ENCODE peak calls at places on chromosomes 1 and 21, in ten cellular contexts. J, U, T, G, W, Y, K, X, H and C are unnamed samples.

GRCh38 chr1:207361910-207362309 is 40.4 kb downstream of the CD55 start:
- DNase-seq in J (no peak), U (no peak), T (no peak), G (no peak), W (no peak), Y (no peak), K (no peak), X (no peak), H (no peak), C (no peak)

GRCh38 chr1:27382950-27383627 is at the start of gene CD164L2:
- DNase-seq in J (no peak), U (peak), T (peak), G (no peak), W (no peak), Y (no peak), K (no peak), X (peak), H (no peak), C (no peak)

GRCh38 chr1:56715161-56715560 is 70.0 kb downstream of the PRKAA2 start:
- DNase-seq in J (no peak), U (no peak), T (no peak), G (no peak), W (no peak), Y (no peak), K (no peak), X (no peak), H (no peak), C (no peak)

GRCh38 chr1:9203623-9204022 is 31.0 kb upstream of the H6PD start:
- DNase-seq in J (no peak), U (no peak), T (no peak), G (no peak), W (no peak), Y (no peak), K (no peak), X (no peak), H (no peak), C (no peak)

GRCh38 chr1:160062134-160062533 is 7.8 kb downstream of the KCNJ10 start:
- DNase-seq in J (no peak), U (no peak), T (no peak), G (no peak), W (no peak), Y (no peak), K (no peak), X (no peak), H (no peak), C (no peak)

GRCh38 chr1:245195398-245195797 is 40.6 kb downstream of the KIF26B start:
- DNase-seq in J (no peak), U (no peak), T (no peak), G (no peak), W (no peak), Y (no peak), K (no peak), X (no peak), H (no peak), C (no peak)

GRCh38 chr1:6167391-6168303 is 12.5 kb downstream of the CHD5 start:
- DNase-seq in J (no peak), U (no peak), T (no peak), G (no peak), W (no peak), Y (no peak), K (no peak), X (no peak), H (no peak), C (no peak)

GRCh38 chr21:41786521-41786987 is 19.7 kb upstream of the RIPK4 start:
- DNase-seq in J (no peak), U (no peak), T (no peak), G (peak), W (no peak), Y (no peak), K (no peak), X (no peak), H (no peak), C (peak)

GRCh38 chr1:23100074-23100748 is 68.4 kb downstream of the LUZP1 start:
- DNase-seq in J (peak), U (peak), T (peak), G (peak), W (peak), Y (no peak), K (no peak), X (no peak), H (peak), C (peak)

GRCh38 chr1:228267962-228268890 is 60.4 kb downstream of the OBSCN start:
- DNase-seq in J (no peak), U (no peak), T (no peak), G (no peak), W (no peak), Y (no peak), K (peak), X (no peak), H (no peak), C (no peak)

GRCh38 chr1:232622981-232623380 is 7.0 kb downstream of the SIPA1L2 start:
- DNase-seq in J (no peak), U (no peak), T (no peak), G (no peak), W (no peak), Y (no peak), K (no peak), X (no peak), H (no peak), C (no peak)

GRCh38 chr1:12745992-12746323 is at the start of gene CFAP107:
- DNase-seq in J (no peak), U (no peak), T (no peak), G (no peak), W (no peak), Y (no peak), K (no peak), X (no peak), H (no peak), C (no peak)